ENCODE peak calls at places on chromosomes 7 and 10, in ten cellular contexts. One of them, this sample, is unnamed.

GRCh38 chr7:98168181-98168903 is 42.9 kb upstream of the BHLHA15 start:
- DNase-seq in H9: peak; percentile 75
- DNase-seq in endodermal cell: peak; percentile 91
- DNase-seq in mammary epithelial cell: peak; percentile 64
- DNase-seq in HL-60: no peak
- DNase-seq in thoracic aorta: no peak
- DNase-seq in upper lobe of left lung: peak; percentile 75
- DNase-seq in body of pancreas: peak; percentile 80
- DNase-seq in heart left ventricle: peak; percentile 50
- DNase-seq in upper lobe of right lung: no peak
- DNase-seq in this sample: peak; percentile 14

GRCh38 chr10:70250956-70251680 is 17.9 kb upstream of the PPA1 start:
- DNase-seq in H9: no peak
- DNase-seq in endodermal cell: no peak
- DNase-seq in mammary epithelial cell: no peak
- DNase-seq in HL-60: no peak
- DNase-seq in thoracic aorta: no peak
- DNase-seq in upper lobe of left lung: no peak
- DNase-seq in body of pancreas: no peak
- DNase-seq in heart left ventricle: no peak
- DNase-seq in upper lobe of right lung: no peak
- DNase-seq in this sample: no peak

GRCh38 chr7:115340828-115341227 is 418.9 kb downstream of the MDFIC start:
- DNase-seq in H9: no peak
- DNase-seq in endodermal cell: no peak
- DNase-seq in mammary epithelial cell: peak; percentile 93
- DNase-seq in HL-60: no peak
- DNase-seq in thoracic aorta: no peak
- DNase-seq in upper lobe of left lung: no peak
- DNase-seq in body of pancreas: no peak
- DNase-seq in heart left ventricle: no peak
- DNase-seq in upper lobe of right lung: no peak
- DNase-seq in this sample: no peak

GRCh38 chr10:92993671-92994304 is 66.8 kb upstream of the CYP26C1 start:
- DNase-seq in H9: no peak
- DNase-seq in endodermal cell: no peak
- DNase-seq in mammary epithelial cell: no peak
- DNase-seq in HL-60: no peak
- DNase-seq in thoracic aorta: no peak
- DNase-seq in upper lobe of left lung: no peak
- DNase-seq in body of pancreas: no peak
- DNase-seq in heart left ventricle: no peak
- DNase-seq in upper lobe of right lung: no peak
- DNase-seq in this sample: no peak

GRCh38 chr10:101812606-101813005 is 5.6 kb downstream of the OGA start:
- DNase-seq in H9: no peak
- DNase-seq in endodermal cell: no peak
- DNase-seq in mammary epithelial cell: no peak
- DNase-seq in HL-60: no peak
- DNase-seq in thoracic aorta: no peak
- DNase-seq in upper lobe of left lung: no peak
- DNase-seq in body of pancreas: no peak
- DNase-seq in heart left ventricle: no peak
- DNase-seq in upper lobe of right lung: no peak
- DNase-seq in this sample: no peak

GRCh38 chr10:123995461-123996131 is 97.8 kb downstream of the CHST15 start:
- DNase-seq in H9: peak; percentile 91
- DNase-seq in endodermal cell: peak; percentile 94
- DNase-seq in mammary epithelial cell: peak; percentile 91
- DNase-seq in HL-60: no peak
- DNase-seq in thoracic aorta: no peak
- DNase-seq in upper lobe of left lung: peak; percentile 83
- DNase-seq in body of pancreas: no peak
- DNase-seq in heart left ventricle: peak; percentile 69
- DNase-seq in upper lobe of right lung: peak; percentile 75
- DNase-seq in this sample: no peak

GRCh38 chr7:131381069-131381838 is 53.6 kb downstream of the MKLN1 start:
- DNase-seq in H9: no peak
- DNase-seq in endodermal cell: no peak
- DNase-seq in mammary epithelial cell: peak; percentile 25
- DNase-seq in HL-60: no peak
- DNase-seq in thoracic aorta: no peak
- DNase-seq in upper lobe of left lung: no peak
- DNase-seq in body of pancreas: no peak
- DNase-seq in heart left ventricle: no peak
- DNase-seq in upper lobe of right lung: no peak
- DNase-seq in this sample: no peak

GRCh38 chr10:97651773-97652172 is 11.3 kb downstream of the PI4K2A start:
- DNase-seq in H9: no peak
- DNase-seq in endodermal cell: no peak
- DNase-seq in mammary epithelial cell: peak; percentile 98
- DNase-seq in HL-60: no peak
- DNase-seq in thoracic aorta: no peak
- DNase-seq in upper lobe of left lung: no peak
- DNase-seq in body of pancreas: no peak
- DNase-seq in heart left ventricle: no peak
- DNase-seq in upper lobe of right lung: no peak
- DNase-seq in this sample: no peak

GRCh38 chr7:121442845-121443244 is 46.7 kb upstream of the FAM3C start:
- DNase-seq in H9: no peak
- DNase-seq in endodermal cell: no peak
- DNase-seq in mammary epithelial cell: peak; percentile 84
- DNase-seq in HL-60: no peak
- DNase-seq in thoracic aorta: no peak
- DNase-seq in upper lobe of left lung: no peak
- DNase-seq in body of pancreas: no peak
- DNase-seq in heart left ventricle: no peak
- DNase-seq in upper lobe of right lung: no peak
- DNase-seq in this sample: no peak

GRCh38 chr7:133540096-133540860 is 287.4 kb downstream of the EXOC4 start:
- DNase-seq in H9: no peak
- DNase-seq in endodermal cell: no peak
- DNase-seq in mammary epithelial cell: no peak
- DNase-seq in HL-60: no peak
- DNase-seq in thoracic aorta: no peak
- DNase-seq in upper lobe of left lung: no peak
- DNase-seq in body of pancreas: no peak
- DNase-seq in heart left ventricle: no peak
- DNase-seq in upper lobe of right lung: no peak
- DNase-seq in this sample: no peak

GRCh38 chr7:140238778-140239652 is 62.2 kb upstream of the KDM7A start:
- DNase-seq in H9: no peak
- DNase-seq in endodermal cell: peak; percentile 47
- DNase-seq in mammary epithelial cell: no peak
- DNase-seq in HL-60: no peak
- DNase-seq in thoracic aorta: no peak
- DNase-seq in upper lobe of left lung: no peak
- DNase-seq in body of pancreas: no peak
- DNase-seq in heart left ventricle: no peak
- DNase-seq in upper lobe of right lung: no peak
- DNase-seq in this sample: no peak

GRCh38 chr10:87845624-87846377 is 17.5 kb downstream of the KLLN start:
- DNase-seq in H9: no peak
- DNase-seq in endodermal cell: no peak
- DNase-seq in mammary epithelial cell: peak; percentile 63
- DNase-seq in HL-60: no peak
- DNase-seq in thoracic aorta: no peak
- DNase-seq in upper lobe of left lung: no peak
- DNase-seq in body of pancreas: no peak
- DNase-seq in heart left ventricle: no peak
- DNase-seq in upper lobe of right lung: no peak
- DNase-seq in this sample: no peak

GRCh38 chr10:132916956-132917666 is 25.3 kb downstream of the CFAP46 start:
- DNase-seq in H9: no peak
- DNase-seq in endodermal cell: no peak
- DNase-seq in mammary epithelial cell: no peak
- DNase-seq in HL-60: no peak
- DNase-seq in thoracic aorta: no peak
- DNase-seq in upper lobe of left lung: no peak
- DNase-seq in body of pancreas: peak; percentile 7
- DNase-seq in heart left ventricle: peak; percentile 19
- DNase-seq in upper lobe of right lung: peak; percentile 61
- DNase-seq in this sample: no peak

GRCh38 chr7:137937202-137937560 is 64.7 kb downstream of the CREB3L2 start:
- DNase-seq in H9: no peak
- DNase-seq in endodermal cell: no peak
- DNase-seq in mammary epithelial cell: peak; percentile 45
- DNase-seq in HL-60: no peak
- DNase-seq in thoracic aorta: no peak
- DNase-seq in upper lobe of left lung: peak; percentile 53
- DNase-seq in body of pancreas: no peak
- DNase-seq in heart left ventricle: no peak
- DNase-seq in upper lobe of right lung: no peak
- DNase-seq in this sample: no peak

GRCh38 chr7:73667344-73668102 is at the start of gene VPS37D:
- DNase-seq in H9: peak; percentile 94
- DNase-seq in endodermal cell: peak; percentile 97
- DNase-seq in mammary epithelial cell: peak; percentile 85
- DNase-seq in HL-60: peak; percentile 62
- DNase-seq in thoracic aorta: peak; percentile 57
- DNase-seq in upper lobe of left lung: peak; percentile 93
- DNase-seq in body of pancreas: peak; percentile 93
- DNase-seq in heart left ventricle: peak; percentile 89
- DNase-seq in upper lobe of right lung: peak; percentile 95
- DNase-seq in this sample: peak; percentile 92
- TF ChIP-seq CTCF in H9: peak; percentile 80
- TF ChIP-seq CTCF in endodermal cell: peak; percentile 88
- TF ChIP-seq CTCF in mammary epithelial cell: peak; percentile 39
- TF ChIP-seq CTCF in HL-60: peak; percentile 18
- TF ChIP-seq CTCF in thoracic aorta: peak; percentile 79
- TF ChIP-seq CTCF in upper lobe of left lung: peak; percentile 98
- TF ChIP-seq CTCF in body of pancreas: peak; percentile 34
- TF ChIP-seq CTCF in heart left ventricle: peak; percentile 31
- TF ChIP-seq CTCF in upper lobe of right lung: peak; percentile 62
- TF ChIP-seq CTCF in this sample: peak; percentile 62

GRCh38 chr7:5681979-5682546 is 99.4 kb downstream of the RNF216 start:
- DNase-seq in H9: no peak
- DNase-seq in endodermal cell: no peak
- DNase-seq in mammary epithelial cell: no peak
- DNase-seq in HL-60: no peak
- DNase-seq in thoracic aorta: no peak
- DNase-seq in upper lobe of left lung: no peak
- DNase-seq in body of pancreas: no peak
- DNase-seq in heart left ventricle: no peak
- DNase-seq in upper lobe of right lung: no peak
- DNase-seq in this sample: no peak
- H3K27ac ChIP-seq in H9: no peak overlapping the region
- H3K27ac ChIP-seq in endodermal cell: no peak overlapping the region
- H3K27ac ChIP-seq in mammary epithelial cell: no peak overlapping the region
- H3K27ac ChIP-seq in HL-60: no peak overlapping the region
- H3K27ac ChIP-seq in thoracic aorta: peak overlapping the region; percentile 31
- H3K27ac ChIP-seq in upper lobe of left lung: no peak overlapping the region
- H3K27ac ChIP-seq in body of pancreas: no peak overlapping the region
- H3K27ac ChIP-seq in heart left ventricle: no peak overlapping the region
- H3K27ac ChIP-seq in upper lobe of right lung: no peak overlapping the region
- H3K27ac ChIP-seq in this sample: no peak overlapping the region

GRCh38 chr10:113454341-113455061 is 98.4 kb upstream of the HABP2 start:
- DNase-seq in H9: peak; percentile 78
- DNase-seq in endodermal cell: peak; percentile 91
- DNase-seq in mammary epithelial cell: no peak
- DNase-seq in HL-60: no peak
- DNase-seq in thoracic aorta: no peak
- DNase-seq in upper lobe of left lung: peak; percentile 47
- DNase-seq in body of pancreas: peak; percentile 68
- DNase-seq in heart left ventricle: no peak
- DNase-seq in upper lobe of right lung: peak; percentile 79
- DNase-seq in this sample: no peak
- TF ChIP-seq CTCF in H9: peak; percentile 91
- TF ChIP-seq CTCF in endodermal cell: peak; percentile 95
- TF ChIP-seq CTCF in mammary epithelial cell: peak; percentile 60
- TF ChIP-seq CTCF in HL-60: peak; percentile 50
- TF ChIP-seq CTCF in thoracic aorta: peak; percentile 59
- TF ChIP-seq CTCF in upper lobe of left lung: peak; percentile 59
- TF ChIP-seq CTCF in body of pancreas: peak; percentile 77
- TF ChIP-seq CTCF in heart left ventricle: peak; percentile 56
- TF ChIP-seq CTCF in upper lobe of right lung: peak; percentile 77
- TF ChIP-seq CTCF in this sample: no peak

GRCh38 chr10:114576716-114577115 is 81.4 kb downstream of the ABLIM1 start:
- DNase-seq in H9: no peak
- DNase-seq in endodermal cell: no peak
- DNase-seq in mammary epithelial cell: peak; percentile 6
- DNase-seq in HL-60: no peak
- DNase-seq in thoracic aorta: no peak
- DNase-seq in upper lobe of left lung: no peak
- DNase-seq in body of pancreas: no peak
- DNase-seq in heart left ventricle: no peak
- DNase-seq in upper lobe of right lung: no peak
- DNase-seq in this sample: no peak

GRCh38 chr10:114573330-114574045 is 84.6 kb downstream of the ABLIM1 start:
- DNase-seq in H9: no peak
- DNase-seq in endodermal cell: no peak
- DNase-seq in mammary epithelial cell: no peak
- DNase-seq in HL-60: no peak
- DNase-seq in thoracic aorta: no peak
- DNase-seq in upper lobe of left lung: no peak
- DNase-seq in body of pancreas: no peak
- DNase-seq in heart left ventricle: no peak
- DNase-seq in upper lobe of right lung: no peak
- DNase-seq in this sample: no peak

GRCh38 chr10:114577133-114577532 is 80.9 kb downstream of the ABLIM1 start:
- DNase-seq in H9: no peak
- DNase-seq in endodermal cell: no peak
- DNase-seq in mammary epithelial cell: peak; percentile 74
- DNase-seq in HL-60: no peak
- DNase-seq in thoracic aorta: no peak
- DNase-seq in upper lobe of left lung: no peak
- DNase-seq in body of pancreas: no peak
- DNase-seq in heart left ventricle: no peak
- DNase-seq in upper lobe of right lung: no peak
- DNase-seq in this sample: no peak

GRCh38 chr10:114576132-114576487 is 82.0 kb downstream of the ABLIM1 start:
- DNase-seq in H9: no peak
- DNase-seq in endodermal cell: no peak
- DNase-seq in mammary epithelial cell: peak; percentile 60
- DNase-seq in HL-60: no peak
- DNase-seq in thoracic aorta: no peak
- DNase-seq in upper lobe of left lung: no peak
- DNase-seq in body of pancreas: no peak
- DNase-seq in heart left ventricle: no peak
- DNase-seq in upper lobe of right lung: no peak
- DNase-seq in this sample: no peak

DNA sequence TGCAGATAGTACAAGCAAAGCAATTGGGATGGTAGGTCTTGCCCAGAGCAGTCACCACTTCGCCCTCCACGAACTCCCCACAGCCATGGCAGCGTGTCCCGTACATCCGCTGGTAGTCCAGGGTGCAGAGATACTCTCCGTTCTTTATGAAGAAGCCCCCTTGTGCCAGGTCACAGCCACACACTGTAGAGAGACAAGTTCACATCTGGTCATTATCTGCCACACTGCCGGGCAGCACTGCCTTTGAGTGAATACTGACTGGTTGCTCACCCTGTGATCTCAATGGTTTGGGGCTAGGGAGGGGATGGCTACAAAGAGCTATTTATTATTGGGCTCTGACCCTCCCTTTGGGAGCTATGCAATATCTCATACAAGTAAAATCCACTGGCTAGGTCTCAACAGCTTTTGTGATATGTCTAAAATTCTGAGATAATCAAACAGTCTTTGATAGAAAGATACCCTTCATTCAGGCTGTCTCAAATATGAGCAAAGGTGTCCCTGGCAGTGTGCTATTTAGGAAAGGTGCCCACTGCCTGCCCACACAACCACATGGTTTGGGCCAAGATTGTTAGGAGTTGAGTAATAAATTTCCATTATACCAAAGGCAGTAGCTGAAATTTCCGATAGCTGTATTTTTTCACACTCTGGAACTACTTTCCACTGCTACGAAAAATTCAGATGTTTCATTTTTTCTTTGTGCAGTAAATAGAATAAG is 82.5 kb downstream of the ABLIM1 start:
- DNase-seq in H9: no peak
- DNase-seq in endodermal cell: no peak
- DNase-seq in mammary epithelial cell: peak; percentile 32
- DNase-seq in HL-60: no peak
- DNase-seq in thoracic aorta: no peak
- DNase-seq in upper lobe of left lung: no peak
- DNase-seq in body of pancreas: no peak
- DNase-seq in heart left ventricle: peak; percentile 49
- DNase-seq in upper lobe of right lung: no peak
- DNase-seq in this sample: no peak
- H3K27ac ChIP-seq in H9: no peak overlapping the region
- H3K27ac ChIP-seq in endodermal cell: no peak overlapping the region
- H3K27ac ChIP-seq in mammary epithelial cell: no peak overlapping the region
- H3K27ac ChIP-seq in HL-60: no peak overlapping the region
- H3K27ac ChIP-seq in thoracic aorta: no peak overlapping the region
- H3K27ac ChIP-seq in upper lobe of left lung: no peak overlapping the region
- H3K27ac ChIP-seq in body of pancreas: no peak overlapping the region
- H3K27ac ChIP-seq in heart left ventricle: peak overlapping the region; percentile 54
- H3K27ac ChIP-seq in upper lobe of right lung: no peak overlapping the region
- H3K27ac ChIP-seq in this sample: no peak overlapping the region